ENCODE peak calls at places on chromosomes 1 and 21, in ten cellular contexts. E is neural progenitor cell, Z is HFF-Myc, B is PC-3, C is stomach, M is adrenal gland, V is fibroblast of mammary gland, S is ovary, N is suprapubic skin, L is right lobe of liver. G is an unnamed sample.

GRCh38 chr1:49183489-49183888 is 406.8 kb upstream of the BEND5 start:
- DNase-seq in V (no peak), Z (no peak), B (peak; percentile 46), M (no peak), L (no peak), E (no peak), N (no peak), S (no peak), C (no peak), G (no peak)

GRCh38 chr1:116855788-116856187 is 53.9 kb upstream of the PTGFRN start:
- DNase-seq in B (no peak), C (no peak), E (peak; percentile 36), L (no peak), N (no peak), M (no peak), S (no peak), Z (peak; percentile 88), V (peak; percentile 83), G (no peak)

GRCh38 chr1:58879464-58879863 is 95.6 kb upstream of the JUN start:
- DNase-seq in N (no peak), S (no peak), L (no peak), V (peak; percentile 63), Z (no peak), B (no peak), M (no peak), E (no peak), C (no peak), G (no peak)

GRCh38 chr21:39020751-39021474 is 162.3 kb downstream of the PSMG1 start:
- DNase-seq in B (peak; percentile 14), M (no peak), S (peak; percentile 75), E (no peak), C (no peak), Z (no peak), L (no peak), V (peak; percentile 63), N (no peak), G (no peak)

GRCh38 chr21:36077758-36078157 is 7.9 kb downstream of the CBR1 start:
- DNase-seq in Z (no peak), L (no peak), V (no peak), N (no peak), M (no peak), E (no peak), S (no peak), B (no peak), C (no peak), G (no peak)

GRCh38 chr21:32687946-32688345 is 39.9 kb downstream of the SYNJ1 start:
- DNase-seq in N (no peak), C (no peak), L (no peak), Z (no peak), B (no peak), V (peak; percentile 1), E (peak; percentile 16), S (no peak), M (no peak), G (no peak)

GRCh38 chr1:17125756-17126237 is 6.5 kb upstream of the PADI2 start:
- DNase-seq in M (peak; percentile 88), V (peak; percentile 65), N (peak; percentile 89), E (peak; percentile 94), L (peak; percentile 90), Z (peak; percentile 44), B (peak; percentile 90), C (peak; percentile 91), S (peak; percentile 84), G (no peak)

GRCh38 chr1:40897499-40897898 is 35.3 kb upstream of the CITED4 start:
- DNase-seq in L (no peak), S (no peak), E (no peak), B (peak; percentile 77), V (peak; percentile 62), M (no peak), N (no peak), C (no peak), Z (no peak), G (no peak)

GRCh38 chr1:178465011-178465410 is 31.8 kb downstream of the CLEC20A start:
- DNase-seq in Z (no peak), B (peak; percentile 36), M (no peak), N (no peak), S (no peak), E (no peak), C (no peak), V (peak; percentile 72), L (no peak), G (no peak)

GRCh38 chr1:78441921-78442320 is 48.9 kb upstream of the PTGFR start:
- DNase-seq in L (no peak), N (no peak), V (peak; percentile 74), S (no peak), Z (no peak), B (no peak), C (no peak), E (no peak), M (no peak), G (no peak)

GRCh38 chr1:162327144-162327790 is 49.4 kb downstream of the SPATA46 start:
- DNase-seq in E (no peak), B (no peak), M (no peak), C (no peak), Z (no peak), N (no peak), S (no peak), L (no peak), V (peak; percentile 63), G (no peak)

GRCh38 chr1:76425843-76426145 is 351.2 kb downstream of the ST6GALNAC3 start:
- DNase-seq in L (no peak), V (peak; percentile 77), S (no peak), M (no peak), C (no peak), N (no peak), B (peak; percentile 56), Z (peak; percentile 36), E (no peak), G (no peak)

GRCh38 chr1:162081316-162081715 is 11.8 kb downstream of the NOS1AP start:
- DNase-seq in C (no peak), E (no peak), N (no peak), B (peak; percentile 56), Z (no peak), L (no peak), S (no peak), M (no peak), V (peak; percentile 11), G (no peak)

GRCh38 chr1:7042322-7043231 is 257.3 kb downstream of the CAMTA1 start:
- DNase-seq in V (peak; percentile 48), M (no peak), N (no peak), B (peak; percentile 58), S (no peak), Z (peak; percentile 9), E (peak; percentile 51), C (no peak), L (no peak), G (no peak)

GRCh38 chr1:184792450-184792969 is 37.9 kb upstream of the EDEM3 start:
- DNase-seq in Z (peak; percentile 89), L (peak; percentile 89), V (peak; percentile 100), N (peak; percentile 78), E (no peak), S (peak; percentile 38), B (peak; percentile 93), C (peak; percentile 94), M (peak; percentile 63), G (no peak)

GRCh38 chr1:20678599-20678998 is 17.4 kb upstream of the DDOST start:
- DNase-seq in E (no peak), S (no peak), N (no peak), L (no peak), M (no peak), B (no peak), V (no peak), C (no peak), Z (no peak), G (peak; percentile 68)
- H3K4me3 ChIP-seq in E (no peak overlapping the region), S (no peak overlapping the region), N (no peak overlapping the region), L (no peak overlapping the region), M (no peak overlapping the region), B (no peak overlapping the region), V (no peak overlapping the region), C (no peak overlapping the region), Z (no peak overlapping the region), G (no peak overlapping the region)

GRCh38 chr1:3430406-3430805 is 24.1 kb upstream of the ARHGEF16 start:
- DNase-seq in M (no peak), L (no peak), S (no peak), V (no peak), E (no peak), Z (no peak), B (no peak), N (no peak), C (no peak), G (no peak)

GRCh38 chr1:3430820-3431219 is 23.6 kb upstream of the ARHGEF16 start:
- DNase-seq in V (no peak), L (no peak), C (no peak), N (no peak), B (no peak), E (no peak), M (no peak), S (no peak), Z (no peak), G (no peak)

GRCh38 chr1:3431266-3431665 is 23.2 kb upstream of the ARHGEF16 start:
- DNase-seq in N (no peak), C (no peak), L (no peak), B (peak; percentile 31), E (peak; percentile 62), M (no peak), V (no peak), S (no peak), Z (no peak), G (no peak)

GRCh38 chr1:3432306-3432705 is 22.2 kb upstream of the ARHGEF16 start:
- DNase-seq in B (no peak), S (no peak), E (no peak), N (no peak), V (no peak), L (no peak), M (no peak), C (no peak), Z (no peak), G (no peak)

GRCh38 chr1:3431686-3432085 is 22.8 kb upstream of the ARHGEF16 start:
- DNase-seq in M (no peak), V (no peak), B (no peak), Z (no peak), E (no peak), N (no peak), C (no peak), S (no peak), L (no peak), G (no peak)
- TF ChIP-seq CTCF in M (no peak), V (no peak), B (no peak), Z (no peak), E (no peak), N (no peak), C (no peak), S (no peak), L (no peak), G (no peak)

DNA sequence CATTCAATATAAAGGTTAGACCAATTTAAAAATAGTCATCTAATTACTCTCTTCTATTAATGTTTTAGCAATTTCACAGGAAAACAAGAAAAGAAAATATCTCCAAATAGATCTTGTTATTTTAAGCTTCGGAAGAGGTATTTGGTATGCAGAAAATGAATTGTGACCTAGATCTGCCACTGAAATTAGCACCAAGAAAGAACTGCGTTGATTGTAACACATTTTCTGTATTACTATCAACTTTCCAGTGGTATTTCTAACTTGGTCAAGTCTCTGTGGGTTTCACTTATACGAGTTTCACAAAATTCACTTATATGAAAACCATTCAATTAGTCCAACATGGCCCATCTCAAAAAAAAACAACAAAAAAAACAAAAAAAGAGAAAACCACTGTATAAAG is 11.8 kb downstream of the RSBN1 start:
- DNase-seq in L (no peak), C (no peak), M (no peak), N (no peak), E (no peak), Z (no peak), B (no peak), V (no peak), S (no peak), G (no peak)
- H3K4me3 ChIP-seq in L (no peak overlapping the region), C (no peak overlapping the region), M (no peak overlapping the region), N (no peak overlapping the region), E (no peak overlapping the region), Z (no peak overlapping the region), B (no peak overlapping the region), V (no peak overlapping the region), S (no peak overlapping the region), G (no peak overlapping the region)

GRCh38 chr1:203306089-203306969 is 1.0 kb downstream of the BTG2 start:
- DNase-seq in B (peak; percentile 65), N (peak; percentile 91), S (peak; percentile 83), Z (peak; percentile 77), L (peak; percentile 75), C (peak; percentile 91), M (peak; percentile 82), E (peak; percentile 58), V (peak; percentile 75), G (no peak)
- TF ChIP-seq CTCF in B (no peak), N (no peak), S (no peak), Z (no peak), L (no peak), C (no peak), M (no peak), E (peak; percentile 1), V (no peak), G (peak; percentile 29)

G was measured in GM12864.